ENCODE peak calls at places on chromosomes 3 and 15, in five cellular contexts. I is heart right ventricle, U is left ventricle myocardium inferior, M is kidney, P is astrocyte. A is an unnamed sample.

GRCh38 chr15:52417501-52417900 is 111.2 kb downstream of the MYO5A start:
- DNase-seq in U (no peak), P (peak), I (no peak), M (no peak), A (no peak)

GRCh38 chr3:23735575-23736326 is 70.0 kb upstream of the UBE2E1 start:
- DNase-seq in U (peak), P (no peak), M (no peak), I (peak), A (no peak)

GRCh38 chr3:153093629-153094028 is 68.4 kb upstream of the RAP2B start:
- DNase-seq in I (no peak), U (no peak), M (no peak), P (no peak), A (no peak)

GRCh38 chr15:57640935-57641682 is 49.4 kb downstream of the MYZAP start:
- DNase-seq in U (no peak), I (no peak), M (no peak), P (peak), A (peak)

GRCh38 chr3:4462641-4463040 is 4.4 kb downstream of the SUMF1 start:
- DNase-seq in I (no peak), M (no peak), U (no peak), P (no peak), A (no peak)

GRCh38 chr3:124951511-124952390 is 17.2 kb upstream of the MUC13 start:
- DNase-seq in M (no peak), U (no peak), P (peak), I (no peak), A (no peak)

GRCh38 chr3:152466784-152467183 is 198.1 kb downstream of the MBNL1 start:
- DNase-seq in M (no peak), U (no peak), I (no peak), P (peak), A (no peak)

GRCh38 chr3:62611541-62612240 is 238.3 kb upstream of the FEZF2 start:
- DNase-seq in I (no peak), P (peak), U (no peak), M (no peak), A (no peak)

GRCh38 chr3:27349832-27350231 is 19.4 kb downstream of the NEK10 start:
- DNase-seq in I (no peak), P (no peak), M (no peak), U (no peak), A (no peak)

GRCh38 chr15:69172854-69173253 is 12.4 kb downstream of the GLCE start:
- DNase-seq in P (no peak), M (no peak), I (no peak), U (no peak), A (no peak)

GRCh38 chr15:82298520-82298919 is 35.9 kb downstream of the SAXO2 start:
- DNase-seq in M (peak), U (no peak), I (no peak), P (peak), A (peak)

GRCh38 chr3:146256851-146257486 is 6.1 kb upstream of the PLSCR4 start:
- DNase-seq in M (no peak), P (peak), U (no peak), I (no peak), A (no peak)

GRCh38 chr3:98690876-98691275 is 72.3 kb upstream of the ST3GAL6 start:
- DNase-seq in P (peak), I (no peak), M (no peak), U (no peak), A (no peak)

GRCh38 chr15:33067456-33067855 is 127.1 kb downstream of the FMN1 start:
- DNase-seq in P (peak), I (no peak), U (no peak), M (no peak), A (no peak)

GRCh38 chr15:33068007-33068441 is 126.5 kb downstream of the FMN1 start:
- DNase-seq in I (peak), P (no peak), M (peak), U (peak), A (peak)

GRCh38 chr15:33068531-33068990 is 126.0 kb downstream of the FMN1 start:
- DNase-seq in I (no peak), M (peak), U (peak), P (peak), A (no peak)

GRCh38 chr15:33071451-33071850 is 123.1 kb downstream of the FMN1 start:
- DNase-seq in P (no peak), I (no peak), U (no peak), M (no peak), A (no peak)

GRCh38 chr15:33069161-33069560 is 125.4 kb downstream of the FMN1 start:
- DNase-seq in I (no peak), U (no peak), P (no peak), M (no peak), A (no peak)
- H3K27ac ChIP-seq in I (peak), U (peak), P (no peak), M (peak), A (no peak)

DNA sequence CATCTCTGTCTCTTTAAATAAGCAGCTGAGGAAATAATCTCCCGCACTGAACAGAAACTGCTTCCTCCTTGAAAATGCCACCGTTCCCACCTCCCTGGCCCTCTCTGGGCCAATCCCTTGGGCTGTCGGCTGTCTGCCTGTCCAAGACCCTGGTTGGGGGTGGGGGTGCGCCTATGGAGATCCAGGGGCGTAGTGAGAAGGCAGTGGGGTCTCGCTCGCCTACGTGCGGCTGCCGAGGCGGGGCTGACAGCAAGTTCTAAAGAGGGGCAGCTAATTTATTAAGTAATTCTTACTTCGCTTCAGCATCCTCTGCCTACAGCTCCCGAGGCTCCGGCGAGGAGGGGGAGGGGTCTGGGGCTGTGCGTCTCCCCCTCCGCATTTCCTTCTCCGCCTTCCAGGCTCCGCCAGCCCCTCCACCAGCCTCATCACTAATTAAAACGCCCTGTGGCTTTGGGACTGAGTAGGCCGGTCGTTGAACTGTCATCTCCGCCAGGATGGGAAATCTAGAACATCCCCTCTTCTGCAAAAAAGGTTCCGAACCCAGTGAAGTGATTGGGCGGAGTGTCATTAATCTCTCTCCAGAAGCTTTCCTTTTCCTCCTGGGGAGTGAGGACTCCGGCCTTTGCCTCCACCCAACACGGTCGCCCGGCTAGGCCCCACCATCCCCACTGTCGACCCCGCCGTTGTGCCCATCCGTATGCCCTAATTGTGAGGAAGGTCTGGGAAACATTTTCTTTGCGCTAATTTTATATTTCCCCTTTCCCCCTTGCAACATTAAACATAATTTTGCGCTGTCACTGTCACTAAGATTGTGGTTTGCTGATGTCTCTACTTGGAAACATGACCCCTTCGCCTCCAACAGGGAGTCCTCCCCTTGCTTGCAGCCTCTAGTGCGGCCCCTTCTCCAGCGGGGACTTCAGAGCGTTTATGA is 16.9 kb downstream of the NR2F2 start:
- DNase-seq in I (peak), U (peak), M (peak), P (no peak), A (no peak)
- H3K27ac ChIP-seq in I (peak), U (peak), M (peak), P (peak), A (no peak)

GRCh38 chr3:48247401-48247807 is 6.5 kb downstream of the ZNF589 start:
- DNase-seq in M (no peak), P (peak), I (no peak), U (no peak), A (no peak)
- H3K27ac ChIP-seq in M (no peak), P (no peak), I (no peak), U (peak), A (no peak)

GRCh38 chr3:181265750-181266333 is 276.3 kb upstream of the DNAJC19 start:
- DNase-seq in I (no peak), M (no peak), P (no peak), U (no peak), A (no peak)
- H3K27ac ChIP-seq in I (no peak), M (no peak), P (no peak), U (no peak), A (no peak)

GRCh38 chr3:132289311-132289710 is 27.9 kb upstream of the ACP3 start:
- DNase-seq in I (no peak), U (no peak), P (no peak), M (no peak), A (no peak)
- H3K27ac ChIP-seq in I (no peak), U (no peak), P (no peak), M (no peak), A (no peak)

DNA sequence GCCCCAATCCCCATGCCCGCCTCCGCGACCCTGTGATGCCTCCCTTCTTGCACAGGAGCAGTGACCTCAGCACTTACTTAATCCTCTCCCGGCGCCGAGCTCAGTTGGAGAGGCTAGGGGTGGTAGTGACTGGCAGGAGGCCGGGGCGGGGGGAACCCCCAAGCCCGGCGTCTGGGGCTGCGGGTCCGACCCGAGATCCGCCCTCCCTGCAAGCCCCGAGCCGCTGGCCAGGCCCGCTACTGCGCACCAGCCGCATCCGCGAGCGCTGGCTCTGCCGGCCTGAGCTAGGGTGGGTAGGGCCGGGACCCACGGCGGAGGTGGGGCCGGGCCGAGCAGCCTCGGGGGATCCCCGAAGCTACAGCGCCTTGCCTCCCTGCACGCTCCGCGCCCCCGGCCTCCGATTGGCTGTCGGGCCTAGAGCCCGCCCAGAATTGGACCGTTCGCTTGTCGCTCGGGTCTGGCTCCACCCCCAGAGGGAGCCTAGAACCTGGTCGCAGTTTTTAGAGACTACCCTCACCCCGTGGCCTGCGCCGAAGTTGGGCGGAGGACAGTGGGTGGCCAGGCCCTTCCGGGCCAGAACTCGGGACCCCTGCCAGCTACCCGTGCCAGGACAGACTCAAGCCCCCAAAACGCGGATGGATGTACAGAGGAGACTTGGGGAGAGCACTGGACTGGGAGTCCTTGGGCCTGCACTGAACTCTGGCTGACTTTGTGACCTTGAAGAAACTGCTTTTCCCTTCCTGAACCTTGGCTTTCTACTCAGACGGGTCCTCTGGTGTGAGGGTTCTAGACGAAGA is at the start of gene C3orf18:
- DNase-seq in I (peak), P (peak), U (peak), M (peak), A (peak)
- H3K27ac ChIP-seq in I (peak), P (no peak), U (peak), M (peak), A (peak)

GRCh38 chr3:169244119-169244864 is 419.2 kb downstream of the MECOM start:
- DNase-seq in P (no peak), M (peak), I (no peak), U (no peak), A (no peak)
- H3K27ac ChIP-seq in P (no peak), M (peak), I (no peak), U (no peak), A (no peak)

GRCh38 chr3:15536856-15537255 is 15.3 kb upstream of the COLQ start:
- DNase-seq in P (no peak), I (no peak), M (no peak), U (no peak), A (no peak)

GRCh38 chr3:15539066-15539465 is 17.6 kb upstream of the COLQ start:
- DNase-seq in P (no peak), M (no peak), U (no peak), I (no peak), A (no peak)

GRCh38 chr3:15538345-15538744 is 16.8 kb upstream of the COLQ start:
- DNase-seq in I (no peak), M (no peak), P (no peak), U (no peak), A (no peak)

GRCh38 chr3:15531346-15531745 is 9.8 kb upstream of the COLQ start:
- DNase-seq in I (no peak), U (no peak), P (no peak), M (no peak), A (no peak)

DNA sequence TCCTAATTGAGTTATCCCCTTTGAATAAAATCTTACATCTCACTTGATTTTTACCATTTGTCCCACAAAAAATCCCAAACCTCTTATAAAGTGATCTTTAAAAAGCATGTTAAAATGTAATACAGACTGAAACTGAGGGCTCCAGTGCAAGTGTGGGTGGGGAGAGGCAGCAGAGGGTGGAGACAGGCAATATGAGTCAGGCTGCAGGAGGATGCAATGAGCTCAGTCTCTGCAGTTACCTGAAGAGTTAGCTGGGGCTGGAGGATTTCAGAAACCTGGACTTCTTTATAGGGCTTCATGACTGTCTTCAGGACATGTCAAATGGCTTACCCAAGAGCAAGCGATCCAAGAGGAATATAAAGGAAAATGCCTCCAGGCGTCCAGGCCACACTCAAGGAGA is 14.3 kb upstream of the COLQ start:
- DNase-seq in M (no peak), P (no peak), U (no peak), I (no peak), A (no peak)
- H3K27ac ChIP-seq in M (no peak), P (no peak), U (no peak), I (no peak), A (no peak)

A was measured in caudate nucleus.